ENCODE peak calls at places on chromosomes 5 and 9, in five cellular contexts. V is uterus, Y is MM.1S, Z is kidney, P is GM23338. S is an unnamed sample. For H3K4me1, the result is how much of the 10 kb centered on the place peaks cover.

GRCh38 chr5:169173372-169173771 is 127.6 kb downstream of the SLIT3 start:
- DNase-seq in V (no peak), Y (no peak), Z (no peak), P (no peak), S (no peak)

GRCh38 chr5:73120222-73121108 is at the start of gene TMEM171:
- DNase-seq in Z (peak), V (peak), P (peak), Y (no peak), S (peak)

GRCh38 chr9:126614088-126614454 is 343 bp downstream of the LMX1B start:
- DNase-seq in V (no peak), P (peak), Z (no peak), Y (no peak), S (no peak)

GRCh38 chr9:131663288-131663687 is 76.6 kb downstream of the RAPGEF1 start:
- DNase-seq in V (no peak), Y (no peak), P (no peak), Z (no peak), S (no peak)

GRCh38 chr9:122468735-122469134 is 9.0 kb downstream of the OR1J1 start:
- DNase-seq in P (no peak), V (no peak), Z (no peak), Y (no peak), S (no peak)

GRCh38 chr5:127833999-127834953 is 131.1 kb downstream of the CCDC192 start:
- DNase-seq in V (no peak), Y (no peak), P (no peak), Z (no peak), S (no peak)

GRCh38 chr5:88251048-88251711 is 17.5 kb downstream of the TMEM161B start:
- DNase-seq in Z (no peak), Y (no peak), P (no peak), V (no peak), S (no peak)

GRCh38 chr5:149206524-149207141 is 65.0 kb upstream of the AFAP1L1 start:
- DNase-seq in Z (no peak), Y (no peak), V (no peak), P (no peak), S (no peak)

GRCh38 chr9:32395483-32396216 is 11.2 kb downstream of the ACO1 start:
- DNase-seq in V (peak), P (peak), Z (peak), Y (no peak), S (peak)

GRCh38 chr9:33924978-33925797 is 108.2 kb downstream of the UBE2R2 start:
- DNase-seq in Y (peak), V (peak), Z (no peak), P (peak), S (no peak)

GRCh38 chr5:142181547-142182191 is 73.1 kb downstream of the NDFIP1 start:
- DNase-seq in Z (no peak), P (peak), Y (no peak), V (no peak), S (no peak)

GRCh38 chr5:16144416-16144815 is 35.2 kb downstream of the MARCHF11 start:
- DNase-seq in P (no peak), Y (no peak), Z (no peak), V (no peak), S (no peak)

GRCh38 chr9:130501645-130502044 is 56.9 kb downstream of the ASS1 start:
- DNase-seq in V (no peak), Z (no peak), Y (no peak), P (no peak), S (no peak)

GRCh38 chr9:14251146-14252071 is 62.5 kb downstream of the NFIB start:
- DNase-seq in P (peak), Y (no peak), Z (peak), V (peak), S (peak)

GRCh38 chr5:142960309-142960696 is 190.1 kb downstream of the ARHGAP26 start:
- DNase-seq in V (no peak), Y (no peak), Z (no peak), P (no peak), S (no peak)

GRCh38 chr5:159331099-159331973 is 1.0 kb upstream of the IL12B start:
- DNase-seq in Y (peak), P (peak), Z (peak), V (peak), S (peak)

GRCh38 chr5:172235132-172235780 is 41.3 kb downstream of the EFCAB9 start:
- DNase-seq in P (no peak), V (no peak), Y (peak), Z (no peak), S (no peak)

GRCh38 chr5:174402224-174402812 is 322.1 kb upstream of the MSX2 start:
- DNase-seq in V (no peak), Y (no peak), P (peak), Z (no peak), S (no peak)

GRCh38 chr5:85893996-85894395 is 723.7 kb upstream of the COX7C start:
- DNase-seq in P (peak), V (no peak), Z (no peak), Y (no peak), S (no peak)

GRCh38 chr5:149403923-149404745 is 25.0 kb upstream of the IL17B start:
- DNase-seq in Y (no peak), P (no peak), Z (no peak), V (no peak), S (no peak)

GRCh38 chr5:161900981-161901380 is 53.1 kb downstream of the GABRA1 start:
- DNase-seq in Y (no peak), P (no peak), Z (no peak), V (no peak), S (no peak)

GRCh38 chr5:28324174-28324573 is 1285.8 kb upstream of the CDH9 start:
- DNase-seq in Z (no peak), Y (no peak), V (no peak), P (no peak), S (no peak)

GRCh38 chr5:132283423-132284043 is 10.7 kb upstream of the SLC22A4 start:
- DNase-seq in Y (no peak), P (peak), Z (peak), V (peak), S (no peak)

GRCh38 chr9:117412006-117412715 is 2.7 kb downstream of the ASTN2 start:
- DNase-seq in V (no peak), Y (no peak), P (peak), Z (no peak), S (no peak)

GRCh38 chr9:137114613-137115393 is at the start of gene DPP7:
- DNase-seq in Y (peak), Z (peak), V (peak), P (peak), S (peak)

GRCh38 chr9:34684145-34684544 is 6.9 kb downstream of the CCL19 start:
- DNase-seq in P (no peak), Y (no peak), V (no peak), Z (no peak), S (no peak)

GRCh38 chr5:74094096-74094778 is 468.2 kb downstream of the ARHGEF28 start:
- DNase-seq in Z (no peak), Y (no peak), P (no peak), V (no peak), S (no peak)

GRCh38 chr9:73133042-73133651 is 18.5 kb upstream of the ANXA1 start:
- DNase-seq in V (no peak), Y (peak), P (no peak), Z (no peak), S (no peak)

GRCh38 chr5:180142824-180143610 is 66.0 kb downstream of the RASGEF1C start:
- DNase-seq in P (no peak), Y (no peak), Z (peak), V (no peak), S (no peak)

GRCh38 chr5:146205499-146206202 is 2.2 kb downstream of the RBM27 start:
- DNase-seq in Y (no peak), P (no peak), V (no peak), Z (no peak), S (no peak)

GRCh38 chr9:89848060-89849040 is 243.5 kb downstream of the GADD45G start:
- DNase-seq in Y (no peak), Z (no peak), V (no peak), P (no peak), S (no peak)

GRCh38 chr9:94944623-94945022 is 218.1 kb downstream of the AOPEP start:
- DNase-seq in Z (no peak), V (no peak), Y (no peak), P (no peak), S (no peak)

GRCh38 chr9:130539473-130540223 is 39.7 kb upstream of the FUBP3 start:
- DNase-seq in Z (no peak), P (no peak), Y (no peak), V (no peak), S (no peak)

GRCh38 chr9:135087489-135087791 is at the start of gene OLFM1:
- DNase-seq in Z (peak), V (peak), Y (no peak), P (peak), S (peak)

GRCh38 chr5:6587171-6587570 is 45.7 kb downstream of the NSUN2 start:
- DNase-seq in V (no peak), Y (no peak), Z (no peak), P (no peak), S (no peak)

GRCh38 chr5:178421699-178422399 is 168.3 kb downstream of the COL23A1 start:
- DNase-seq in P (no peak), Z (peak), Y (no peak), V (no peak), S (no peak)

GRCh38 chr5:91434348-91434747 is 51.2 kb upstream of the ARRDC3 start:
- DNase-seq in V (no peak), Z (no peak), P (no peak), Y (no peak), S (no peak)

GRCh38 chr9:98120476-98120875 is 1.5 kb upstream of the TRIM14 start:
- DNase-seq in Y (no peak), P (no peak), Z (peak), V (no peak), S (no peak)

GRCh38 chr9:98127226-98127625 is 8.2 kb upstream of the TRIM14 start:
- DNase-seq in Y (no peak), Z (peak), V (no peak), P (no peak), S (no peak)

GRCh38 chr9:98121096-98121495 is 2.1 kb upstream of the TRIM14 start:
- DNase-seq in Z (no peak), V (no peak), P (no peak), Y (no peak), S (no peak)

GRCh38 chr9:98128316-98128715 is 9.3 kb upstream of the TRIM14 start:
- DNase-seq in Y (no peak), V (no peak), Z (peak), P (no peak), S (no peak)

DNA sequence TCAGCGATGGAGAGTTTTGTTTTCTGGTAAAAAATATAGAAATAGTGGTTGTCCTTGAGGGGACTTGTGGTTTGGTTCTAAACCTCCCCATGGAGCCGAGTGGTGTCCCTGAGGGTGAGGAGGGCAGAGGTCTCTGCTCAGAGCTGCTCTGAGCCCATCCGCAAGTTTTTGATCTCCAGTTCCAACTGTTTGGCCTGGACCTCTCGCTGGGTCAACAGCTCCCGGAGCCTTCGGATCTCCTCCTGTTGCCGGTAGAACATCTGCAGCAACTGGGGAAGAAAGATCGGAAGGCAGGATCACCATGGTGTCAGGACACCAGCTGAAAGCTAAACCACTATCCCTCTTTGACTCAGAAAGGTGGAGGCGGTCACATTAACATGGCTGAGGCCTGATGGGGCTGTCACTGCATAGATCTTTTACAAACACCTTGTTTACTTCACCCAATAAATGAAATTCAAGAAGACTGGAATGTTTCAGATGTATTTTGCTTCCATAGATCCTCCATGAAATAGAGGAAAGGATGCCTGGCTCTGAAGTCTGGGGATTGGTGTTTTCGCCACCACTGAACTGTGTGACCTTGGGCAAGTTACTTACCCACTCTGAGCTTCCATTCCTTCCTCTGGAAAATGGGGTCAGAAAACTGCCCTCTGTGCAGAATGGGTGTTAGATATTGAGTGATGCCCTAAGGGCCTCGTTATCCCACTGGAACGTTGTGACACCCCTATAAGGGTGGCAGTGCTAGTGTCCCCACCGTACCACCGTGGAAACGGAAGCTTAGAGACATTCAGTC is 5.8 kb upstream of the TRIM14 start:
- DNase-seq in P (no peak), Y (no peak), V (no peak), Z (peak), S (no peak)
- H3K4me1 ChIP-seq in P (under half), Y (under half), V (under half), Z (under half), S (under half)

GRCh38 chr5:13985736-13986418 is 41.4 kb upstream of the DNAH5 start:
- DNase-seq in Z (no peak), P (no peak), Y (no peak), V (no peak), S (no peak)
- H3K4me3 ChIP-seq in Z (no peak), P (no peak), Y (no peak), V (no peak), S (no peak)

GRCh38 chr9:98187926-98188325 is 4.5 kb downstream of the CORO2A start:
- DNase-seq in Z (no peak), V (no peak), Y (no peak), P (no peak), S (peak)
- H3K4me1 ChIP-seq in Z (under half), V (under half), Y (under half), P (under half), S (under half)

DNA sequence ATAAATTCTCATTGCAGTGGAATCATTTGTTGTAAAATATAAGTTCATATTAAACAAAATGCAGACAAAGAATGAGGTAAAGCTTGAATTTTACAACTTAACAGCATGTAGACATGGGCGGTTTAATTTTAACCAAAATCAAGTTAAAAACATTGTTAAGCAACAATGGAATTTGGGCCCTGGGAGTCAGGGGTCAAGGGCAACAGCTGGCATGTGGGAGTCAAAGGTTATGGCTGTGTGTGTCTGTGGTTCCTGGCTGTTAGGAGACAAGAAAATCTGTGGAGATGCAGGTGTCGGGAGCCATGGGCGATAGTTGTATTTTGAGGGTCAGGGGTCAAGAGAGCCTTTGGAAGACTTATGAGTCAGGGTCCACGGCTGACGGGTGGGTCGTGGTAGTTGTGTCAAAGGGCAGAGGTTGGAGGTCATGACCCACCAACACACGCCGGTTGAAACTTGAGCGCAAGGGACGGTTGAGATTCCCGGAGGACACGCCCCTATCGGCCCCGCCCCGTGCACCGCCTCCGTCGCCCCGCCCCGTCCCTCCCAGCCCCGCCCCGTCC is 443 bp upstream of the RANBP17 start:
- DNase-seq in Y (no peak), Z (peak), P (no peak), V (no peak), S (no peak)
- H3K4me3 ChIP-seq in Y (no peak), Z (no peak), P (no peak), V (no peak), S (no peak)

DNA sequence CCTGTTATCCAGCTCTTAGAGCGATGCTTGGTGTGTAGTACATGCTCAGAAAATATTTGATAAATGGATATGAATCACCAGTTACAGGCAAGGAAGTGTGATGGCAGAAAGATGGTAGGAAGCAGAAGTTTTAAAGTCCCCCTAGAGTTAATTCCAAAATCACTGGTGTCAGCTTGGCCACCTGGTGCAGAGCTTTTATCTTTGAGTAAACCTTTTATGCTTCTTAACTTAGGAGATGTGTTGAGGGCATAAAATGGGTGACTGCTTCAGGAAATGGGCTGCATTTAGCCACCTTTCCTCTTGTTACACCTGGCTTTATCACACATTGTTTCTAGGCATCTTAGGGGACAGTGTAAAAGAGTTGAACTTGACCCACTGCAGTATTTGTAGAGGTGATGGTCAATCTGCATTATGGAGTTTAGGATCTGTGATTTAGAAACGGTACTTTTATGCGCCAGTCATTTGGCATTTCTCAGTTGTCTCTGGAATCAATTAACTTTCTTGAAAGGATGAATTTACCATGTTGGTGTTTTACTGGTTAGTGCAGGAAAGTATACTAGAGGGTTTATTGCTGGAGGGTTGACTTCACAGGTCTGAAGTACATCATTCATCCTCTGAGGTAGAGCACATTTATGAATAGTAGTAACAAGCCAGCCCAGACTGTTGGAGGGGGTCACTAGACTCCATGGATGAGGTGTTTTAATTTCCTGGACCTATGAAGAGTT is 7.5 kb upstream of the FAM120AOS start:
- DNase-seq in Z (no peak), P (no peak), Y (no peak), V (no peak), S (no peak)
- H3K4me1 ChIP-seq in Z (under half), P (half or more), Y (under half), V (under half), S (half or more)

DNA sequence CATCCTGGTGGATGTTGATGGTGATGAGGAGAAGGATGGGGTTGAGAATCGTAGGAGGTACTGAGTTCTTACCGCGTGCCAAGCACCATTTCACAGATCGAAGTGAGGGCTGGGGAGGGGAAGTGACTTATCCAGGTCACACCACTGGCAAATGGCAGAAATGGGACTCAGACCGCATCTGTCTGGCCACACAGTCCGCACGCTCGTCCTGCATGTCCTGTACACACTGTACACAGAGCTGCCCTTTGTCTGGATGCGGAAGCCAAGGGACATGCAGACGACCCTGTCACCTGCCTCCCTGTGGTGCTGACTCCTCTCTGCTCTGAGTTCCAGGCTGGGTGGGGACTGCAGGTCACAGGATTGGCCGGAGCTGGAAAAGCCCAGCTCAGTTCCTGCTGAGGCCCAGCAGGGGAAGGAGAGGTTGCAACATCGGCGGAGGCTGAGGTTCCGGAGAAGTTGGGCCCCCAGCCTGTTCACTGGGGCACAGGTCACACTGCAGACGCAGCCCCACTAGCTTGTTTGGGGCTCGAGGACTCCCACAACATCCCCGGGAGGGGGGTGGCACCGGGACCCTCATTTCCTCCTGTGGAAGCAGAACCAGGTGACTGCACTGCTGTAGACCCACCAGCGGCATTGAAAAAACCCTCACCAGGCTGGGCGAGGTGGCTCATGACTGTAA is 165.8 kb upstream of the IER5L start:
- DNase-seq in Y (no peak), P (no peak), Z (no peak), V (peak), S (peak)
- H3K4me3 ChIP-seq in Y (no peak), P (no peak), Z (no peak), V (no peak), S (no peak)

DNA sequence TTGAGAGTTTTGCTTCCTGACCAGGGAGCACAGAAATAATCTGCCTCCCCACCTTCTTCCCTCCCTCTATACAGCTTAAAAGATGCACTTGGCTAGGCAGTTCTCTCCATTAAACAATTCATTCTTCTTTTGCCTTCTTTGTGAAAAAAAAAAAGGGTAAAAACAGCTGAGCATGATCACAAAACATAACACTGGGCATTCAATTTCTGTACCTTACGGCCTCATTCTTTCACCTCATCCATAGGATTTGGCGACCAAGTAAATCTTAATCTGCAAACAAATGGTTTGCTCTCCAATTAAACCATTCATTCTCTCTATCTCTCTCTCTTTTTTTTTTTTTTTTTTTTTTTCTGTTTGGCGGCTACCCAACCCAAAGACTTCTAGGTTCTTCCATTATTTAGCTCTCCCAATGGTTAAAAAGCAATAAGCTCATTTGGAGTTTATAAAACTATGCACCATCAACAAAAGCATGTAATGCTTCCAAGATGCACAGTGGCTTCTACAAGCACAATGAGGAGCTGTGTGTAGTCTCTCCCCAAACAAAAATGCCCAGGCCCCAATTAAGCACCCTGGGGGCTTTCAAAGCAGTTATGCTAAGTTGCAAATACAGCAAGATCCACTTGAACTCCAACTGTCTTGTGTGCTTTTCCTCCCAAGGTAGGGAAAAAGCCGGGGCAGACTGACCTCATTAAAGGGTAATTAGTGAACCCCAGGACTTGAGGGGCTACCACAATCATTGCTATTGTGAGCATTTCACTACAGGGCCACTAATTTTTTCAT is 13.4 kb downstream of the ZNF608 start:
- DNase-seq in Z (no peak), V (no peak), P (no peak), Y (no peak), S (no peak)
- H3K4me1 ChIP-seq in Z (under half), V (under half), P (half or more), Y (under half), S (under half)

GRCh38 chr5:130550553-130550940 is 614.5 kb downstream of the HINT1 start:
- DNase-seq in Z (no peak), V (no peak), Y (no peak), P (no peak), S (no peak)
- H3K4me3 ChIP-seq in Z (no peak), V (no peak), Y (no peak), P (no peak), S (no peak)

GRCh38 chr5:160466121-160466520 is 44.5 kb downstream of the PTTG1 start:
- DNase-seq in Y (no peak), Z (no peak), P (no peak), V (no peak), S (no peak)
- H3K4me1 ChIP-seq in Y (under half), Z (under half), P (under half), V (under half), S (under half)

S was measured in psoas muscle.